ENCODE peak calls at places on chromosomes 11 and 22, in four cellular contexts. R is tibial artery, J is mesenchymal stem cell, P is cardiac fibroblast. Y is an unnamed sample.

GRCh38 chr11:114122668-114123067 is 63.2 kb downstream of the ZBTB16 start:
- DNase-seq in R (no peak), J (peak), P (no peak), Y (no peak)

GRCh38 chr11:1832181-1832988 is 2.4 kb upstream of the SYT8 start:
- DNase-seq in R (no peak), J (peak), P (peak), Y (no peak)

GRCh38 chr11:71342951-71343827 is 90.8 kb upstream of the SHANK2 start:
- DNase-seq in R (no peak), J (peak), P (peak), Y (peak)

GRCh38 chr22:26857169-26857568 is 199.8 kb downstream of the MIAT start:
- DNase-seq in R (no peak), J (no peak), P (no peak), Y (no peak)

GRCh38 chr22:22940961-22941605 is 53.5 kb downstream of the IGLL5 start:
- DNase-seq in R (peak), J (no peak), P (no peak), Y (no peak)

GRCh38 chr11:116686891-116687290 is 85.9 kb downstream of the BUD13 start:
- DNase-seq in R (no peak), J (no peak), P (no peak), Y (no peak)

GRCh38 chr22:49789289-49790141 is 38.2 kb downstream of the BRD1 start:
- DNase-seq in R (peak), J (peak), P (peak), Y (no peak)

GRCh38 chr11:37504066-37504611 is 906.1 kb upstream of the RAG2 start:
- DNase-seq in R (no peak), J (peak), P (peak), Y (peak)

GRCh38 chr11:1071571-1072115 is 3.0 kb upstream of the MUC2 start:
- DNase-seq in R (no peak), J (no peak), P (no peak), Y (no peak)

GRCh38 chr11:133906241-133906640 is 50.5 kb downstream of the IGSF9B start:
- DNase-seq in R (no peak), J (no peak), P (no peak), Y (no peak)

GRCh38 chr11:93570759-93571413 is 27.7 kb upstream of the SMCO4 start:
- DNase-seq in R (no peak), J (peak), P (peak), Y (peak)

GRCh38 chr11:79209540-79210266 is 231.1 kb downstream of the TENM4 start:
- DNase-seq in R (peak), J (no peak), P (no peak), Y (no peak)

GRCh38 chr11:28738549-28738948 is 630.4 kb downstream of the METTL15 start:
- DNase-seq in R (no peak), J (peak), P (no peak), Y (no peak)
- H3K4me3 ChIP-seq in R (no peak), J (no peak), P (no peak), Y (no peak)

DNA sequence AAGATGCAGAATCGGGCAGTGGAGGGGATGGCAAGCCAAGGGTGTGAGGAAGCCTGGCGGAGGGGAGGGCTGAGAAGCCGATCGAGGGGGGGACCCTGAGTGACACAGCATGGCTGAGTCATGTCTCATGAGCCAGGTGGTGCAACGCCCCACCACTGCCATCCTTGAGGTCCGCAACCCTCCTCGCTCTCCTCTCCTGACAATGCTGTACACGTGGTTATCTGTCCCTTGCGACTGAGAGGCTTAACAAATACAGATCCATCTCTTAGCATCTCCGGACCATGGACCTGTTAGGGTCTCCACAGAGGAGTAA is 14.2 kb downstream of the SLC22A12 start:
- DNase-seq in R (no peak), J (no peak), P (no peak), Y (no peak)
- H3K4me3 ChIP-seq in R (no peak), J (no peak), P (no peak), Y (no peak)

GRCh38 chr11:119421941-119422504 is 949 bp downstream of the THY1 start:
- DNase-seq in R (no peak), J (peak), P (peak), Y (no peak)

GRCh38 chr11:119421351-119421750 is 1.6 kb downstream of the THY1 start:
- DNase-seq in R (no peak), J (no peak), P (no peak), Y (no peak)

GRCh38 chr11:119419246-119419645 is 3.7 kb downstream of the THY1 start:
- DNase-seq in R (no peak), J (no peak), P (no peak), Y (no peak)

GRCh38 chr11:119419834-119420492 is 3.0 kb downstream of the THY1 start:
- DNase-seq in R (no peak), J (no peak), P (no peak), Y (no peak)

DNA sequence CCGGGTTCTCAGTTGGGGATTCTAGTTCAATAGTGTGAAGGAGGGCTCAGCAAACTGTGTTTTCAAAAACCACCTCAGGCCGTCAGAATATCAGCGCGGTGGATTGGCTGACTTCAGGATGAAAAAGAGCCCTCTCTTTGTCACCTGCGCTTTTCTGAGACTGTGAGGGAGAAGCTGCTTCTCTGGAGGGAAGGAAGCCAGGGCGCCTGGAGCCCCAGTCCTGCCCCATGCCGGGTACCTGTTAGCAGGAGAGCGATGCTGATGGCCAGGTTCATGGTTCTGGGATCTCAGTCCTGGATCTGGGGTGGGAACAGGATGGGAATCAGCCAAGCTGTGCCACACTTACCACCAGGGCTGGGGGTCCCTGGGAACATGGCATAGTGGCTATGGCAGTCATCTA is 2.3 kb downstream of the THY1 start:
- DNase-seq in R (no peak), J (no peak), P (no peak), Y (no peak)
- H3K4me3 ChIP-seq in R (no peak), J (no peak), P (no peak), Y (no peak)

DNA sequence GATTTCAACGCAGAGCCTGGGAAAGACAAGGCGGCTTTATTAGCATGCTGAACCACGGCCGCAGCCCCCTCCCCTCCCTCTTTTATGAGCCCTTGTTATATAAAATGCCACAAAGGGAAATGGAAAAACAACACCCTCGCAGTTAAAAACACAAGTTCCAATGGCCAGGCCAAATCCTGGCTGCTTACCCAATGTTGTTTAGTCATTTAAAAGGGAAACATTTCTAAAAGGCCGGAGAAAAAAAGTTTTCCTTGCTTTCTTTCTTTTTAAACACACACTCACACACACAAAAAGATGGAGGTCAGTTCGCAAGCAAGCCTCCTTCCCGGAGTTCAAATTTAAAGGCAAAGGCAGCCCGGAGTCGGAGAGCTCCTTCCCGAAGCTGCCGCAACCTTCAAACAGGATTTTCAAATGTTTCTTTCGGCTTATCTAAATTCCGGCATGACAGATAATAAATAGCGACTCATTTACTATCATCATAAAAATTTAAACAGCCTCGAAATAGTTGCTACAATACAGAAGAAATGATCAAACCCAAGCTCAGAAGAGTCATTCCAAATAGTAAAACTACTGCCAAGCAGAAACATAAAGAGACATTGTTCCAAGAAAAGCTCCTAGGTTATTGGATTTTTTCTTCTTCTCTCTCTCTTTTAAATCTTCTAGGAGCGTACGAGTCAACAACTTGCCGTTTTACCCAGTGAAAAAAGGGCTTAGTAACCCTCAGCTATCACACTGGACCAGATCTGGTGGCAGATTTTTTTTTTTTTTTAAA is 3.5 kb downstream of the PHF21B start:
- DNase-seq in R (no peak), J (no peak), P (no peak), Y (no peak)
- H3K4me3 ChIP-seq in R (peak), J (no peak), P (no peak), Y (no peak)

DNA sequence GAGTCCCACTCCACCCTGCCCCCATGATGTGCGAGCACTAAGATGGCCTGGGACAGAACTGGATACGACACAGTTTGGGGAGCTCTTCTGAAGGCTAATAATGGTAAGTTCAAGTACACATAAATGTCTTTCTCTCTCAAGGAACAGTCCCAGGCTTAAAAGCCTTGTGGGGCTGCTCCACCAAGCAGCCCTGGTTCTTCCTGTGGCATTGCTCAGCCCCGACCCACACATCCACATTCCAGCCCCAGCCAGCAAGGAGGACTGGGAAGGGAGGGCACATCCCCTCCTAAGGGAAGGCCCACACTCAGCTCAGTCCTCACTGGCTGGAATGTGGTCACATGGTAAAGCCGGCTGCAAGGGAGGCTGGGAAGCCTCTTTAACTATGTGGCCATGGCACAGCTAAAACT is 13.3 kb upstream of the MB start:
- DNase-seq in R (no peak), J (peak), P (peak), Y (peak)
- H3K4me3 ChIP-seq in R (no peak), J (no peak), P (no peak), Y (no peak)

DNA sequence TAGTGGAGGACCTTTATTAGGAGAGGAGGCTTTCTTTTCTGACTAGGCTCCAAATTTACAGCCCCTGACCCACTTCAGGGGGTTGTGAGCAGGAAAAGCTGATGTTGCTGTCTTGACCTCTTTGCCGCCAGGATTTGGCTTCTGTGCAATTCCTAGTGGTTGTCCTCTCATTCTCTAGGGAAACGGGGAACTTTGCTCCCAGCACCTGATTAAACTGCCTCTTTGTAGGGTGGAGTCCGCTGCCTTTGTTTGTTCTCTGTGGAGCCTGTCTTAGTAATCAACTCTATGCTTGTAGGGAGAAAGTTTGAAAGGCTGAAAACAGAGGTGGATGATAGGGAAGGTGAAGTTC is 16.3 kb downstream of the CTNND1 start:
- DNase-seq in R (no peak), J (no peak), P (peak), Y (peak)
- H3K4me3 ChIP-seq in R (peak), J (no peak), P (peak), Y (peak)

GRCh38 chr11:64861227-64861970 is 16.9 kb upstream of the CDC42BPG start:
- DNase-seq in R (no peak), J (no peak), P (no peak), Y (no peak)
- H3K4me3 ChIP-seq in R (no peak), J (no peak), P (no peak), Y (no peak)

Y was measured in brain microvascular endothelial cell.